ENCODE peak calls at places on chromosomes 5 and 9, in ten cellular contexts. K, S, F, L, Y, R, X, H, Q and G are unnamed samples.

GRCh38 chr9:129898205-129898604 is 62.9 kb downstream of the USP20 start:
- DNase-seq in K (no peak), S (peak; percentile 50), F (no peak), L (no peak), Y (no peak), R (no peak), X (no peak), H (no peak), Q (no peak), G (no peak)

GRCh38 chr5:174056064-174056842 is 10.7 kb downstream of the NSG2 start:
- DNase-seq in K (no peak), S (no peak), F (no peak), L (no peak), Y (no peak), R (no peak), X (no peak), H (no peak), Q (no peak), G (no peak)

GRCh38 chr9:121819511-121820231 is 168.2 kb downstream of the DAB2IP start:
- DNase-seq in K (no peak), S (peak; percentile 41), F (no peak), L (no peak), Y (no peak), R (no peak), X (no peak), H (no peak), Q (peak; percentile 13), G (no peak)

GRCh38 chr9:133734600-133735414 is 3.3 kb downstream of the SARDH start:
- DNase-seq in K (no peak), S (no peak), F (no peak), L (no peak), Y (no peak), R (no peak), X (no peak), H (no peak), Q (no peak), G (no peak)

GRCh38 chr9:135933114-135933513 is 25.8 kb upstream of the CAMSAP1 start:
- DNase-seq in K (no peak), S (no peak), F (no peak), L (no peak), Y (no peak), R (no peak), X (no peak), H (no peak), Q (no peak), G (no peak)

GRCh38 chr5:85049020-85049419 is 664.3 kb upstream of the EDIL3 start:
- DNase-seq in K (no peak), S (peak; percentile 44), F (no peak), L (peak; percentile 0), Y (peak; percentile 4), R (peak; percentile 8), X (no peak), H (no peak), Q (no peak), G (no peak)

GRCh38 chr9:110950041-110950645 is 88.1 kb downstream of the LPAR1 start:
- DNase-seq in K (no peak), S (peak; percentile 81), F (no peak), L (no peak), Y (no peak), R (no peak), X (no peak), H (no peak), Q (no peak), G (no peak)

GRCh38 chr5:151469386-151469785 is 22.0 kb downstream of the SLC36A1 start:
- DNase-seq in K (no peak), S (peak; percentile 47), F (no peak), L (no peak), Y (no peak), R (no peak), X (no peak), H (no peak), Q (no peak), G (no peak)

GRCh38 chr5:1523793-1524480 is at the start of gene LPCAT1:
- DNase-seq in K (peak; percentile 81), S (peak; percentile 74), F (peak; percentile 65), L (peak; percentile 77), Y (peak; percentile 87), R (no peak), X (no peak), H (peak; percentile 53), Q (peak; percentile 83), G (peak; percentile 85)

GRCh38 chr9:124251188-124251587 is 6.6 kb upstream of the NEK6 start:
- DNase-seq in K (no peak), S (no peak), F (no peak), L (no peak), Y (peak; percentile 56), R (no peak), X (no peak), H (no peak), Q (peak; percentile 29), G (no peak)

GRCh38 chr5:36606437-36607113 is at the start of gene SLC1A3:
- DNase-seq in K (peak; percentile 72), S (peak; percentile 79), F (peak; percentile 34), L (peak; percentile 50), Y (no peak), R (peak; percentile 74), X (peak; percentile 11), H (peak; percentile 42), Q (peak; percentile 5), G (no peak)

GRCh38 chr5:93791520-93791972 is 50.1 kb upstream of the POU5F2 start:
- DNase-seq in K (no peak), S (no peak), F (no peak), L (peak; percentile 19), Y (no peak), R (no peak), X (no peak), H (no peak), Q (peak; percentile 53), G (no peak)

GRCh38 chr5:1005362-1005851 is 3.2 kb upstream of the NKD2 start:
- DNase-seq in K (peak; percentile 0), S (no peak), F (no peak), L (no peak), Y (no peak), R (no peak), X (no peak), H (no peak), Q (no peak), G (no peak)

GRCh38 chr9:133990366-133991210 is 1.5 kb downstream of the VAV2 start:
- DNase-seq in K (no peak), S (peak; percentile 88), F (no peak), L (no peak), Y (no peak), R (peak; percentile 21), X (no peak), H (no peak), Q (peak; percentile 46), G (no peak)

GRCh38 chr9:133113928-133114351 is 7.1 kb downstream of the RALGDS start:
- DNase-seq in K (no peak), S (peak; percentile 12), F (no peak), L (no peak), Y (no peak), R (no peak), X (no peak), H (no peak), Q (no peak), G (no peak)

GRCh38 chr5:174311531-174312269 is 266.2 kb downstream of the NSG2 start:
- DNase-seq in K (peak; percentile 80), S (peak; percentile 56), F (peak; percentile 56), L (peak; percentile 83), Y (peak; percentile 36), R (no peak), X (no peak), H (peak; percentile 50), Q (peak; percentile 68), G (peak; percentile 82)

GRCh38 chr5:516338-516925 is 7.8 kb downstream of the SLC9A3 start:
- DNase-seq in K (no peak), S (no peak), F (no peak), L (no peak), Y (no peak), R (no peak), X (no peak), H (no peak), Q (no peak), G (no peak)

GRCh38 chr5:74337252-74338100 is 303.1 kb downstream of the ENC1 start:
- DNase-seq in K (no peak), S (no peak), F (no peak), L (no peak), Y (no peak), R (no peak), X (no peak), H (no peak), Q (no peak), G (no peak)

GRCh38 chr5:115571441-115571878 is 26.9 kb upstream of the FEM1C start:
- DNase-seq in K (no peak), S (no peak), F (no peak), L (no peak), Y (no peak), R (no peak), X (no peak), H (peak; percentile 63), Q (peak; percentile 16), G (no peak)

GRCh38 chr9:101716629-101717028 is 21.8 kb downstream of the GRIN3A start:
- DNase-seq in K (no peak), S (no peak), F (no peak), L (no peak), Y (no peak), R (no peak), X (no peak), H (no peak), Q (no peak), G (no peak)

GRCh38 chr9:73039253-73039915 is 86.5 kb upstream of the ALDH1A1 start:
- DNase-seq in K (no peak), S (peak; percentile 24), F (no peak), L (no peak), Y (no peak), R (no peak), X (no peak), H (peak; percentile 14), Q (no peak), G (no peak)

GRCh38 chr5:35745666-35746065 is 111.0 kb upstream of the IL7R start:
- DNase-seq in K (no peak), S (no peak), F (no peak), L (no peak), Y (no peak), R (no peak), X (no peak), H (no peak), Q (no peak), G (no peak)

GRCh38 chr5:82863260-82863659 is 213.9 kb downstream of the TMEM167A start:
- DNase-seq in K (no peak), S (no peak), F (no peak), L (no peak), Y (no peak), R (no peak), X (no peak), H (no peak), Q (no peak), G (no peak)

GRCh38 chr9:21965401-21965951 is 28.7 kb downstream of the CDKN2A start:
- DNase-seq in K (peak; percentile 69), S (peak; percentile 80), F (no peak), L (peak; percentile 88), Y (no peak), R (no peak), X (no peak), H (no peak), Q (peak; percentile 86), G (peak; percentile 54)